ENCODE peak calls at places on chromosomes 1 and 21, in six cellular contexts. One of them, this sample, is unnamed.

GRCh38 chr1:110035236-110035752 is 870 bp downstream of the STRIP1 start:
- DNase-seq in K562: no peak
- DNase-seq in HepG2: no peak
- DNase-seq in H1: no peak
- DNase-seq in A549: no peak
- DNase-seq in WTC11: no peak
- DNase-seq in this sample: no peak

GRCh38 chr1:93616996-93617669 is 64.5 kb downstream of the BCAR3 start:
- DNase-seq in WTC11: no peak
- DNase-seq in HepG2: peak; percentile 46
- DNase-seq in A549: no peak
- DNase-seq in K562: no peak
- DNase-seq in H1: no peak
- DNase-seq in this sample: peak; percentile 77

GRCh38 chr1:230425252-230426061 is 675 bp downstream of the PGBD5 start:
- DNase-seq in WTC11: peak; percentile 33
- DNase-seq in H1: peak; percentile 60
- DNase-seq in A549: no peak
- DNase-seq in HepG2: no peak
- DNase-seq in K562: no peak
- DNase-seq in this sample: no peak

GRCh38 chr1:160166459-160166858 is 15.1 kb downstream of the ATP1A4 start:
- DNase-seq in WTC11: no peak
- DNase-seq in A549: no peak
- DNase-seq in HepG2: no peak
- DNase-seq in K562: no peak
- DNase-seq in H1: no peak
- DNase-seq in this sample: no peak

GRCh38 chr21:34198232-34199120 is 125.1 kb downstream of the MRPS6 start:
- DNase-seq in A549: no peak
- DNase-seq in H1: peak; percentile 44
- DNase-seq in HepG2: no peak
- DNase-seq in WTC11: no peak
- DNase-seq in K562: no peak
- DNase-seq in this sample: no peak

GRCh38 chr1:36609241-36610027 is 126.7 kb upstream of the CSF3R start:
- DNase-seq in WTC11: peak; percentile 86
- DNase-seq in K562: peak; percentile 89
- DNase-seq in A549: peak; percentile 75
- DNase-seq in H1: peak; percentile 85
- DNase-seq in HepG2: peak; percentile 41
- DNase-seq in this sample: peak; percentile 31

GRCh38 chr1:241423541-241424479 is 66.8 kb upstream of the RGS7 start:
- DNase-seq in A549: peak; percentile 8
- DNase-seq in WTC11: peak; percentile 63
- DNase-seq in HepG2: no peak
- DNase-seq in K562: peak; percentile 10
- DNase-seq in H1: peak; percentile 80
- DNase-seq in this sample: peak; percentile 33

GRCh38 chr1:22131875-22132486 is 10.9 kb downstream of the WNT4 start:
- DNase-seq in H1: peak; percentile 91
- DNase-seq in HepG2: peak; percentile 30
- DNase-seq in WTC11: peak; percentile 85
- DNase-seq in K562: peak; percentile 85
- DNase-seq in A549: peak; percentile 53
- DNase-seq in this sample: peak; percentile 37

GRCh38 chr1:2845874-2846273 is 44.4 kb upstream of the TTC34 start:
- DNase-seq in K562: no peak
- DNase-seq in A549: no peak
- DNase-seq in WTC11: no peak
- DNase-seq in H1: no peak
- DNase-seq in HepG2: no peak
- DNase-seq in this sample: no peak
- TF ChIP-seq JUN in K562: no peak
- TF ChIP-seq JUN in A549: no peak
- TF ChIP-seq JUN in WTC11: no peak
- TF ChIP-seq JUN in H1: no peak
- TF ChIP-seq JUN in HepG2: no peak
- TF ChIP-seq JUN in this sample: no peak

DNA sequence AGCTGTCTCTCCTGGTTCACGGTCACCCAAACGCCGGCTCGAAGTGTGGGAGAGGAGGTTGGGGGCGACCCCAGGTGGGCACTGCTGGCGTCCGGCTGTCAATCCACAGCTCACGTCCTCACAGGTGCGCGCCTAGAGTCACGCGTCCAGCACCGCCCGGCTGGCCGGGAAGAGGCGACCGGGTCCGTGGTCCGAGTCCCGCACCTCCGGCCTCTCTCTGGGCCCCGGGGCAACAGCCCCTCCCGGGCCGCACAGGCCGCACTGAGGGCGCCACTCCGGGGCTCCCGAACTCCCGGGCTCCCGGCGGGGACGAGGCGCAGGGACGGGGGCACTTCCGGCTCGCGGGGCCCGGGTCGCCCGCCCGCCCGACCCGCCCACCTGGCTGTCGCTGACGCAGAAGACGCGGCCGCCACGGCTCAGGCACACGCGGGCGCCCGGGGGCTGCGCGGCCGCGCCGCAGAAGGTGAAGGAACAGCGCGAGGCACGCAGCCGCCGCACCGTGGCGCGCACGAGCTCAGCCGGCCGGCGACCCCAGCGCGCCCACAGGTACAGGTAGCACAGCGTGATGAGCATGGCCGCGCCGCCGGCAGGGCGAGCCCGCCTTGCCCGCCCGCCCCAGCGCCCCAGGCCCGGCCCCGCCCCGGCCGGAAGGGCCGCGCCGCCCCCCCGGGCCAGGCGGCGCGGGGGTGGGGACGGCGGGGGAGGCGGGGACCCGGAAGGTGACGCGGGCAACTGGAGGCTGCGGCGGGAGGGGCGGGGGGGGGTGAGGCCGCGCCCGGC is at the start of gene HLCS:
- DNase-seq in H1: peak; percentile 75
- DNase-seq in WTC11: peak; percentile 73
- DNase-seq in HepG2: peak; percentile 59
- DNase-seq in K562: peak; percentile 94
- DNase-seq in A549: peak; percentile 28
- DNase-seq in this sample: peak; percentile 28
- TF ChIP-seq JUN in H1: no peak
- TF ChIP-seq JUN in WTC11: no peak
- TF ChIP-seq JUN in HepG2: no peak
- TF ChIP-seq JUN in K562: peak; percentile 45
- TF ChIP-seq JUN in A549: peak; percentile 68
- TF ChIP-seq JUN in this sample: no peak

GRCh38 chr1:164671597-164672327 is 112.8 kb downstream of the PBX1 start:
- DNase-seq in A549: no peak
- DNase-seq in K562: no peak
- DNase-seq in H1: no peak
- DNase-seq in HepG2: no peak
- DNase-seq in WTC11: no peak
- DNase-seq in this sample: no peak

GRCh38 chr1:164675342-164675904 is 116.4 kb downstream of the PBX1 start:
- DNase-seq in A549: no peak
- DNase-seq in WTC11: no peak
- DNase-seq in H1: no peak
- DNase-seq in K562: no peak
- DNase-seq in HepG2: no peak
- DNase-seq in this sample: no peak

GRCh38 chr1:164670026-164670425 is 111.0 kb downstream of the PBX1 start:
- DNase-seq in A549: no peak
- DNase-seq in HepG2: no peak
- DNase-seq in WTC11: no peak
- DNase-seq in H1: no peak
- DNase-seq in K562: no peak
- DNase-seq in this sample: no peak

GRCh38 chr1:164672610-164673009 is 113.6 kb downstream of the PBX1 start:
- DNase-seq in WTC11: no peak
- DNase-seq in A549: no peak
- DNase-seq in K562: no peak
- DNase-seq in H1: no peak
- DNase-seq in HepG2: no peak
- DNase-seq in this sample: no peak

GRCh38 chr1:164673584-164674214 is 114.7 kb downstream of the PBX1 start:
- DNase-seq in HepG2: peak; percentile 29
- DNase-seq in H1: peak; percentile 84
- DNase-seq in K562: peak; percentile 72
- DNase-seq in WTC11: peak; percentile 72
- DNase-seq in A549: peak; percentile 33
- DNase-seq in this sample: no peak
- TF ChIP-seq JUN in HepG2: no peak
- TF ChIP-seq JUN in H1: no peak
- TF ChIP-seq JUN in K562: no peak
- TF ChIP-seq JUN in WTC11: no peak
- TF ChIP-seq JUN in A549: no peak
- TF ChIP-seq JUN in this sample: no peak

DNA sequence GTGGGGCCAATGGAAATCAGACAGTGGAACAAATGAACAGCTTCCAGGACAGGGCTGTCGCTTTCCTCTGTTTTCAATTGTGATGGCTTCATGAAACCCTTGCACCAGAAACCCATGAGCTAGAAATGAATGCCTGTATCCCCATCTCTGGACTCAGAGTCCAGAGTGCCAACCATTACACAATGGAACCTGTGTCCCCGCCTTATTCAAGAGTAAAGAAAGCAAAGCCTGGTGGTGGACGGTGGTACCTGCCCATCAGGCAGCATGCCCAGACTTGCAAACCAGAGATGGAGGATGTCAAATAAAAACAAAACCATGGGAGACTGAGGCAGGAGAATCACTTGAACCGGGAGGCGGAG is 4.4 kb upstream of the CAPN2 start:
- DNase-seq in K562: no peak
- DNase-seq in A549: no peak
- DNase-seq in WTC11: no peak
- DNase-seq in HepG2: peak; percentile 91
- DNase-seq in H1: no peak
- DNase-seq in this sample: no peak
- TF ChIP-seq JUN in K562: no peak
- TF ChIP-seq JUN in A549: no peak
- TF ChIP-seq JUN in WTC11: no peak
- TF ChIP-seq JUN in HepG2: no peak
- TF ChIP-seq JUN in H1: no peak
- TF ChIP-seq JUN in this sample: no peak

GRCh38 chr1:174995916-174996315 is 3.8 kb upstream of the CACYBP start:
- DNase-seq in H1: no peak
- DNase-seq in WTC11: no peak
- DNase-seq in A549: no peak
- DNase-seq in HepG2: no peak
- DNase-seq in K562: no peak
- DNase-seq in this sample: no peak
- TF ChIP-seq JUN in H1: no peak
- TF ChIP-seq JUN in WTC11: no peak
- TF ChIP-seq JUN in A549: no peak
- TF ChIP-seq JUN in HepG2: no peak
- TF ChIP-seq JUN in K562: no peak
- TF ChIP-seq JUN in this sample: no peak

GRCh38 chr1:89763649-89763986 is 57.2 kb upstream of the LRRC8D start:
- DNase-seq in H1: no peak
- DNase-seq in K562: no peak
- DNase-seq in A549: no peak
- DNase-seq in HepG2: no peak
- DNase-seq in WTC11: no peak
- DNase-seq in this sample: no peak
- TF ChIP-seq JUN in H1: no peak
- TF ChIP-seq JUN in K562: no peak
- TF ChIP-seq JUN in A549: no peak
- TF ChIP-seq JUN in HepG2: no peak
- TF ChIP-seq JUN in WTC11: no peak
- TF ChIP-seq JUN in this sample: no peak

GRCh38 chr1:8422439-8423133 is 104.7 kb downstream of the SLC45A1 start:
- DNase-seq in H1: no peak
- DNase-seq in A549: no peak
- DNase-seq in HepG2: no peak
- DNase-seq in WTC11: no peak
- DNase-seq in K562: peak; percentile 57
- DNase-seq in this sample: peak; percentile 70
- TF ChIP-seq JUN in H1: no peak
- TF ChIP-seq JUN in A549: no peak
- TF ChIP-seq JUN in HepG2: no peak
- TF ChIP-seq JUN in WTC11: no peak
- TF ChIP-seq JUN in K562: no peak
- TF ChIP-seq JUN in this sample: no peak

DNA sequence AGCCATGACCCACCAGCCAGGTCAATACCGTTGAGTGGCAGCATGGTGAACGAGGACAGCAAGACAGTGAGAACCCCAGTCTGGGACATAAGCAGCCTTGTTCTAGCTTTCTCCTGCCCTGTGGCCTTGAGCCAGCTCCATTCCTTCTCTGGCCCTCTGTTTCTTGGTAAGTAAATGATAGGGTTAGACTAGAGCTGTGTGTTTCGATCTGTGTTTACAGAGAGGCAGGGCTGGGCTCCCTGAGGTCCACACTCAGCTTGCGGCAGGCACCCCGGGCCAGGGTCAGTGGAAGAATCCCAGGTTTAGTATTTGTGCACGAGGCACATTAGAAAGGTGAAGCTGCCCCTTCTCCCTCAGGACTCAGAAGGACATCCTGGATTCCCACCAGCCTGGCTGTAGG is 27.3 kb downstream of the FOXO6 start:
- DNase-seq in K562: no peak
- DNase-seq in HepG2: no peak
- DNase-seq in H1: no peak
- DNase-seq in WTC11: no peak
- DNase-seq in A549: no peak
- DNase-seq in this sample: no peak
- TF ChIP-seq JUN in K562: no peak
- TF ChIP-seq JUN in HepG2: no peak
- TF ChIP-seq JUN in H1: no peak
- TF ChIP-seq JUN in WTC11: no peak
- TF ChIP-seq JUN in A549: no peak
- TF ChIP-seq JUN in this sample: no peak

GRCh38 chr1:154198756-154199562 is 7.1 kb upstream of the TPM3 start:
- DNase-seq in H1: peak; percentile 51
- DNase-seq in A549: peak; percentile 82
- DNase-seq in K562: peak; percentile 73
- DNase-seq in HepG2: peak; percentile 71
- DNase-seq in WTC11: peak; percentile 23
- DNase-seq in this sample: peak; percentile 78
- TF ChIP-seq JUN in H1: no peak
- TF ChIP-seq JUN in A549: no peak
- TF ChIP-seq JUN in K562: no peak
- TF ChIP-seq JUN in HepG2: no peak
- TF ChIP-seq JUN in WTC11: no peak
- TF ChIP-seq JUN in this sample: no peak

GRCh38 chr1:223180803-223181321 is 37.8 kb upstream of the TLR5 start:
- DNase-seq in WTC11: no peak
- DNase-seq in H1: no peak
- DNase-seq in K562: no peak
- DNase-seq in A549: no peak
- DNase-seq in HepG2: no peak
- DNase-seq in this sample: no peak
- TF ChIP-seq JUN in WTC11: no peak
- TF ChIP-seq JUN in H1: no peak
- TF ChIP-seq JUN in K562: no peak
- TF ChIP-seq JUN in A549: no peak
- TF ChIP-seq JUN in HepG2: no peak
- TF ChIP-seq JUN in this sample: no peak